ENCODE peak calls at places on chromosome 19, in ten cellular contexts. B is RWPE1, O is HL-60, P is breast epithelium, D is ascending aorta, Q is neural progenitor cell, C is thyroid gland, S is nephron progenitor cell, T is adrenal gland, M is progenitor cell of endocrine pancreas. A is an unnamed sample.

GRCh38 chr19:46789371-46789770 is 977 bp upstream of the SLC1A5 start:
- DNase-seq in P (no peak), C (no peak), Q (no peak), B (no peak), D (no peak), T (no peak), S (no peak), M (no peak), O (no peak), A (no peak)

GRCh38 chr19:13020002-13020414 is 24.7 kb downstream of the NFIX start:
- DNase-seq in O (no peak), D (no peak), P (no peak), B (no peak), C (no peak), M (no peak), S (no peak), Q (peak), T (no peak), A (no peak)

GRCh38 chr19:17170538-17171297 is 44.4 kb upstream of the USE1 start:
- DNase-seq in Q (no peak), T (peak), S (no peak), O (no peak), M (no peak), P (no peak), D (no peak), C (no peak), B (no peak), A (no peak)

GRCh38 chr19:40006273-40006691 is 9.4 kb downstream of the ZNF546 start:
- DNase-seq in B (no peak), M (no peak), D (no peak), Q (no peak), C (no peak), S (no peak), O (no peak), P (no peak), T (no peak), A (no peak)

GRCh38 chr19:53906211-53907192 is 2.6 kb upstream of the CACNG7 start:
- DNase-seq in T (no peak), O (peak), B (peak), D (no peak), S (peak), M (peak), C (no peak), P (no peak), Q (peak), A (peak)

GRCh38 chr19:10262771-10263170 is 8.1 kb upstream of the ICAM1 start:
- DNase-seq in P (no peak), O (no peak), M (no peak), C (no peak), T (no peak), Q (no peak), S (no peak), D (no peak), B (no peak), A (no peak)

GRCh38 chr19:7982103-7982502 is 23.3 kb downstream of the ELAVL1 start:
- DNase-seq in P (no peak), C (no peak), S (no peak), Q (no peak), O (no peak), D (no peak), T (no peak), M (no peak), B (no peak), A (peak)

GRCh38 chr19:12365094-12365371 is 450 bp downstream of the ZNF442 start:
- DNase-seq in O (peak), S (no peak), D (peak), T (no peak), M (no peak), Q (no peak), B (peak), P (no peak), C (no peak), A (no peak)

GRCh38 chr19:52689804-52690394 is 44.9 kb downstream of the ZNF611 start:
- DNase-seq in M (peak), T (peak), P (peak), B (peak), Q (peak), O (peak), D (peak), C (peak), S (peak), A (peak)

GRCh38 chr19:7648265-7649014 is 11.5 kb downstream of the STXBP2 start:
- DNase-seq in O (no peak), D (no peak), S (no peak), B (no peak), P (no peak), M (no peak), C (no peak), Q (no peak), T (no peak), A (no peak)

GRCh38 chr19:42313096-42313839 is at the start of gene TMEM145:
- DNase-seq in C (peak), S (peak), B (peak), O (peak), T (peak), P (no peak), D (no peak), M (peak), Q (peak), A (peak)

GRCh38 chr19:41478875-41479756 is 36.2 kb downstream of the ERICH4 start:
- DNase-seq in B (no peak), M (no peak), C (no peak), S (no peak), Q (no peak), P (no peak), O (no peak), T (no peak), D (no peak), A (no peak)

GRCh38 chr19:15115080-15115479 is 7.9 kb downstream of the SYDE1 start:
- DNase-seq in O (no peak), M (no peak), S (no peak), P (no peak), Q (no peak), D (no peak), B (no peak), C (peak), T (peak), A (no peak)

GRCh38 chr19:43934055-43934984 is 762 bp downstream of the ZNF45 start:
- DNase-seq in D (no peak), S (no peak), C (no peak), O (peak), B (peak), T (no peak), Q (peak), M (no peak), P (no peak), A (no peak)

GRCh38 chr19:45164577-45165335 is 4.0 kb upstream of the NKPD1 start:
- DNase-seq in M (no peak), C (peak), Q (peak), D (no peak), B (peak), S (peak), P (peak), T (peak), O (peak), A (peak)

GRCh38 chr19:31527443-31527842 is 178.2 kb upstream of the TSHZ3 start:
- DNase-seq in C (no peak), B (no peak), D (no peak), M (no peak), Q (no peak), O (no peak), S (no peak), T (no peak), P (no peak), A (no peak)

GRCh38 chr19:47176627-47177090 is 46.0 kb downstream of the SAE1 start:
- DNase-seq in S (no peak), B (no peak), D (peak), M (no peak), C (no peak), Q (no peak), O (no peak), P (no peak), T (peak), A (no peak)

GRCh38 chr19:52397310-52398090 is at the start of gene ZNF528:
- DNase-seq in C (peak), T (peak), S (peak), Q (peak), P (peak), D (peak), O (peak), M (peak), B (peak), A (peak)

GRCh38 chr19:19606021-19606420 is 12.5 kb downstream of the PBX4 start:
- DNase-seq in M (no peak), B (peak), O (no peak), P (no peak), Q (no peak), C (no peak), T (no peak), S (no peak), D (no peak), A (peak)

GRCh38 chr19:5997371-5997770 is 19.4 kb upstream of the RANBP3 start:
- DNase-seq in Q (peak), C (no peak), S (peak), O (no peak), P (no peak), B (no peak), M (no peak), T (no peak), D (no peak), A (peak)

GRCh38 chr19:48968179-48968661 is 3.1 kb downstream of the FTL start:
- DNase-seq in S (no peak), O (no peak), D (no peak), P (no peak), M (no peak), C (peak), Q (no peak), T (no peak), B (no peak), A (no peak)

GRCh38 chr19:46015080-46015960 is 7.5 kb downstream of the PGLYRP1 start:
- DNase-seq in D (no peak), T (peak), Q (peak), B (peak), C (peak), S (peak), O (no peak), M (peak), P (peak), A (peak)

GRCh38 chr19:16455489-16455888 is 16.3 kb downstream of the EPS15L1 start:
- DNase-seq in B (no peak), O (no peak), Q (no peak), S (no peak), D (no peak), M (no peak), P (no peak), T (no peak), C (no peak), A (no peak)

GRCh38 chr19:10104665-10105221 is 1.4 kb upstream of the PPAN start:
- DNase-seq in T (peak), P (no peak), M (no peak), S (no peak), C (no peak), D (no peak), O (peak), B (no peak), Q (no peak), A (no peak)

GRCh38 chr19:39212377-39212742 is 8.3 kb upstream of the SYCN start:
- DNase-seq in C (no peak), O (peak), B (no peak), Q (peak), P (no peak), D (no peak), T (no peak), S (peak), M (no peak), A (peak)

GRCh38 chr19:58562126-58563033 is 4.0 kb upstream of the UBE2M start:
- DNase-seq in B (no peak), Q (peak), D (no peak), O (no peak), S (no peak), P (no peak), C (peak), T (peak), M (no peak), A (peak)

DNA sequence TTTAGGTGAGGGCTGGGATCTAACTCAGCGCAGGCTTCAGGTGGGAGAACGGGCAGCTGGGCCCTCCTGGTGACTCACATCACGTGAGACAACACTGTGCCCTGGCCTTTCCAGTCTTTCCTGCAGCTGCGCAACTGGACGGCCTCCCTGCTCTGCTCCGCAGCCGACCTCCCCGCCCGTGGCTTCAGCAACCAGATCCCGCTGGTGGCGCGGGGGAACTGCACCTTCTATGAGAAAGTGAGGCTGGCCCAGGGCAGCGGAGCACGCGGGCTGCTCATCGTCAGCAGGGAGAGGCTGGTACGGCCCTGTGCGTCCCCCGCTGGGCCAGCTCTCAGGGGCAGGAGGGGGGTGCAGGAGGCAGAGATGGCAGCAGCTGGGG is 8.8 kb downstream of the SPPL2B start:
- DNase-seq in M (no peak), P (no peak), T (no peak), D (no peak), O (no peak), B (no peak), S (peak), Q (peak), C (no peak), A (peak)
- TF ChIP-seq CTCF in M (peak), P (no peak), T (no peak), D (no peak), O (no peak), B (no peak), S (peak), Q (peak), C (no peak), A (peak)

GRCh38 chr19:55132453-55133129 is 15.2 kb upstream of the PPP1R12C start:
- DNase-seq in S (no peak), P (no peak), M (no peak), O (no peak), T (no peak), Q (no peak), C (no peak), B (no peak), D (no peak), A (no peak)
- TF ChIP-seq CTCF in S (no peak), P (no peak), M (no peak), O (no peak), T (no peak), Q (no peak), C (no peak), B (no peak), D (no peak), A (no peak)

DNA sequence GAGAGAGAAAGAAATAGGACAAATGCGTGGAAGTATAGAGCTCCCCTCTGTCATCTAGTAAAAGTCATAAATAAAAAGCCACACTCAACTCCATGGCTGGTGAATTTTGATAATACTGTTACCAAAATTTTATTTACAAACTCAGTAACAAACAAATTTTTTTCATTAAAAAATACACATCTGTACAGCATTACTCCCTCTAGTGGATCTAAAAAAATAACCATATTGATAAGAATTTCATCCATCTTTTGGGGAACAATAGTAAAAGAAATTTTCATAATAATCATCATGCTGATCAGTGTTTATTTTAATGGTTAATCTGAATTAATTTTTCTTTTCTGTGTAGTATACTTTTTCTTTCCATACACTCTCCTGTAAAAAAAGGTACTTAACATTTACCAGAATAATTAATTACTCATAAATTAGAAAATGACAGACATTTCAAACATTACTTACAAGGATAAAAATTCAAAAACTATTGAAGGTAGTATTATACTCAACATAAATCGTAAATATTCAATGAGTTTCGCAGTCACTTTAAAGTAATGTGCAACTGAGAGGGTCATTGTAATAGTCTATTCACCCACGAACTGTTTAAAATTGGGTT is 173.5 kb upstream of the LSM14A start:
- DNase-seq in M (no peak), O (no peak), D (no peak), C (no peak), Q (no peak), T (no peak), B (peak), S (no peak), P (no peak), A (no peak)
- TF ChIP-seq CTCF in M (peak), O (peak), D (no peak), C (peak), Q (peak), T (peak), B (peak), S (peak), P (peak), A (peak)

GRCh38 chr19:2424686-2425621 is 2.4 kb downstream of the TIMM13 start:
- DNase-seq in O (peak), M (peak), B (no peak), P (no peak), Q (peak), T (peak), C (no peak), S (peak), D (peak), A (peak)
- TF ChIP-seq CTCF in O (peak), M (peak), B (no peak), P (no peak), Q (peak), T (peak), C (no peak), S (peak), D (no peak), A (peak)

GRCh38 chr19:50231821-50232220 is 28.4 kb downstream of the MYH14 start:
- DNase-seq in M (no peak), C (no peak), T (no peak), S (no peak), P (no peak), O (no peak), Q (no peak), D (no peak), B (no peak), A (no peak)

GRCh38 chr19:50232600-50232999 is 29.2 kb downstream of the MYH14 start:
- DNase-seq in S (no peak), O (no peak), C (no peak), Q (no peak), B (no peak), P (no peak), T (no peak), M (no peak), D (no peak), A (no peak)

GRCh38 chr19:50226536-50226935 is 23.1 kb downstream of the MYH14 start:
- DNase-seq in C (no peak), B (no peak), D (no peak), O (no peak), Q (no peak), T (no peak), P (no peak), S (no peak), M (no peak), A (no peak)

GRCh38 chr19:50233308-50233910 is 30.0 kb downstream of the MYH14 start:
- DNase-seq in Q (no peak), T (no peak), S (no peak), O (no peak), C (peak), P (no peak), M (no peak), D (no peak), B (no peak), A (no peak)

GRCh38 chr19:50230379-50231351 is 27.2 kb downstream of the MYH14 start:
- DNase-seq in O (no peak), D (no peak), S (peak), T (no peak), B (no peak), Q (peak), P (no peak), C (no peak), M (no peak), A (peak)
- TF ChIP-seq CTCF in O (no peak), D (no peak), S (peak), T (no peak), B (no peak), Q (peak), P (no peak), C (no peak), M (peak), A (no peak)

GRCh38 chr19:3342246-3342645 is 24.1 kb upstream of the NFIC start:
- DNase-seq in Q (no peak), D (no peak), M (no peak), C (no peak), B (no peak), O (no peak), S (no peak), T (no peak), P (no peak), A (no peak)
- TF ChIP-seq CTCF in Q (no peak), D (no peak), M (no peak), C (no peak), B (no peak), O (no peak), S (no peak), T (no peak), P (no peak), A (no peak)

A was measured in glutamatergic neuron.